ENCODE peak calls at places on chromosome 17, in five cellular contexts. Q is non-pigmented ciliary epithelial cell, N is dorsolateral prefrontal cortex, P is colonic mucosa, A is NCI-H510A. L is an unnamed sample.

GRCh38 chr17:72119963-72120877 is 600 bp upstream of the SOX9 start:
- DNase-seq in Q (no peak), N (peak; percentile 51), P (peak; percentile 56), A (peak; percentile 32), L (no peak)

GRCh38 chr17:77266891-77267341 is 126.1 kb downstream of the SEC14L1 start:
- DNase-seq in Q (no peak), N (no peak), P (no peak), A (no peak), L (no peak)

GRCh38 chr17:4215882-4216411 is 47.8 kb downstream of the ANKFY1 start:
- DNase-seq in Q (no peak), N (no peak), P (no peak), A (no peak), L (peak; percentile 59)

GRCh38 chr17:81245024-81245664 is 6.0 kb downstream of the NDUFAF8 start:
- DNase-seq in Q (no peak), N (no peak), P (no peak), A (no peak), L (no peak)

GRCh38 chr17:57601328-57601727 is 143.8 kb downstream of the CCDC182 start:
- DNase-seq in Q (no peak), N (no peak), P (no peak), A (no peak), L (no peak)

GRCh38 chr17:78785663-78786057 is 3.6 kb upstream of the CYTH1 start:
- DNase-seq in Q (no peak), N (no peak), P (no peak), A (no peak), L (no peak)

GRCh38 chr17:65185686-65186382 is 48.7 kb downstream of the RGS9 start:
- DNase-seq in Q (no peak), N (no peak), P (no peak), A (no peak), L (no peak)

GRCh38 chr17:60747069-60747808 is 69.6 kb downstream of the BCAS3 start:
- DNase-seq in Q (no peak), N (no peak), P (no peak), A (no peak), L (no peak)

GRCh38 chr17:39963826-39964225 is 1.0 kb downstream of the GSDMA start:
- DNase-seq in Q (no peak), N (no peak), P (no peak), A (no peak), L (no peak)

GRCh38 chr17:13520899-13521572 is 80.7 kb downstream of the HS3ST3A1 start:
- DNase-seq in Q (peak; percentile 67), N (no peak), P (peak; percentile 18), A (no peak), L (no peak)

GRCh38 chr17:41739661-41740352 is 5.4 kb upstream of the HAP1 start:
- DNase-seq in Q (no peak), N (no peak), P (no peak), A (no peak), L (no peak)

L was measured in NCI-H2107.